ENCODE peak calls at places on chromosome 15, in five cellular contexts. One of them, this sample, is unnamed.

GRCh38 chr15:29570931-29571727 is 251.1 kb downstream of the TJP1 start:
- DNase-seq in mucosa of descending colon: peak; percentile 55
- DNase-seq in CD8-positive, alpha-beta T cell: no peak
- DNase-seq in mammary epithelial cell: peak; percentile 27
- DNase-seq in HFF-Myc: no peak
- DNase-seq in this sample: peak; percentile 13

GRCh38 chr15:88178631-88179030 is 77.9 kb downstream of the NTRK3 start:
- DNase-seq in mucosa of descending colon: no peak
- DNase-seq in CD8-positive, alpha-beta T cell: no peak
- DNase-seq in mammary epithelial cell: no peak
- DNase-seq in HFF-Myc: no peak
- DNase-seq in this sample: no peak

GRCh38 chr15:58229297-58229768 is 91.2 kb downstream of the AQP9 start:
- DNase-seq in mucosa of descending colon: no peak
- DNase-seq in CD8-positive, alpha-beta T cell: no peak
- DNase-seq in mammary epithelial cell: peak; percentile 56
- DNase-seq in HFF-Myc: no peak
- DNase-seq in this sample: no peak

GRCh38 chr15:67024322-67024997 is 40.9 kb upstream of the SMAD3 start:
- DNase-seq in mucosa of descending colon: peak; percentile 76
- DNase-seq in CD8-positive, alpha-beta T cell: no peak
- DNase-seq in mammary epithelial cell: peak; percentile 93
- DNase-seq in HFF-Myc: peak; percentile 94
- DNase-seq in this sample: peak; percentile 97

GRCh38 chr15:67373971-67374370 is 119.4 kb downstream of the IQCH start:
- DNase-seq in mucosa of descending colon: no peak
- DNase-seq in CD8-positive, alpha-beta T cell: no peak
- DNase-seq in mammary epithelial cell: no peak
- DNase-seq in HFF-Myc: no peak
- DNase-seq in this sample: no peak

GRCh38 chr15:74156678-74157411 is 16.7 kb upstream of the ISLR start:
- DNase-seq in mucosa of descending colon: no peak
- DNase-seq in CD8-positive, alpha-beta T cell: no peak
- DNase-seq in mammary epithelial cell: no peak
- DNase-seq in HFF-Myc: no peak
- DNase-seq in this sample: peak; percentile 47

GRCh38 chr15:79769081-79769481 is 127.7 kb downstream of the MTHFS start:
- DNase-seq in mucosa of descending colon: peak; percentile 3
- DNase-seq in CD8-positive, alpha-beta T cell: no peak
- DNase-seq in mammary epithelial cell: peak; percentile 26
- DNase-seq in HFF-Myc: no peak
- DNase-seq in this sample: peak; percentile 4

GRCh38 chr15:40941078-40941527 is 12.0 kb downstream of the DLL4 start:
- DNase-seq in mucosa of descending colon: no peak
- DNase-seq in CD8-positive, alpha-beta T cell: no peak
- DNase-seq in mammary epithelial cell: no peak
- DNase-seq in HFF-Myc: no peak
- DNase-seq in this sample: no peak

GRCh38 chr15:52180196-52180835 is 10.9 kb downstream of the GNB5 start:
- DNase-seq in mucosa of descending colon: peak; percentile 31
- DNase-seq in CD8-positive, alpha-beta T cell: peak; percentile 75
- DNase-seq in mammary epithelial cell: no peak
- DNase-seq in HFF-Myc: no peak
- DNase-seq in this sample: no peak

GRCh38 chr15:88331291-88331690 is 74.8 kb upstream of the NTRK3 start:
- DNase-seq in mucosa of descending colon: peak; percentile 31
- DNase-seq in CD8-positive, alpha-beta T cell: no peak
- DNase-seq in mammary epithelial cell: peak; percentile 21
- DNase-seq in HFF-Myc: peak; percentile 5
- DNase-seq in this sample: peak; percentile 31

GRCh38 chr15:25175789-25176615 is 221.2 kb downstream of the SNRPN start:
- DNase-seq in mucosa of descending colon: no peak
- DNase-seq in CD8-positive, alpha-beta T cell: peak; percentile 8
- DNase-seq in mammary epithelial cell: no peak
- DNase-seq in HFF-Myc: no peak
- DNase-seq in this sample: no peak

GRCh38 chr15:56759450-56759845 is 26.1 kb upstream of the ZNF280D start:
- DNase-seq in mucosa of descending colon: peak; percentile 42
- DNase-seq in CD8-positive, alpha-beta T cell: no peak
- DNase-seq in mammary epithelial cell: peak; percentile 91
- DNase-seq in HFF-Myc: peak; percentile 83
- DNase-seq in this sample: peak; percentile 93

GRCh38 chr15:76180321-76180720 is 120.5 kb downstream of the TMEM266 start:
- DNase-seq in mucosa of descending colon: no peak
- DNase-seq in CD8-positive, alpha-beta T cell: no peak
- DNase-seq in mammary epithelial cell: no peak
- DNase-seq in HFF-Myc: no peak
- DNase-seq in this sample: no peak

GRCh38 chr15:34753236-34753894 is 1.4 kb downstream of the GJD2 start:
- DNase-seq in mucosa of descending colon: peak; percentile 3
- DNase-seq in CD8-positive, alpha-beta T cell: no peak
- DNase-seq in mammary epithelial cell: peak; percentile 44
- DNase-seq in HFF-Myc: peak; percentile 40
- DNase-seq in this sample: peak; percentile 71

GRCh38 chr15:88908697-88909621 is 4.2 kb downstream of the MFGE8 start:
- DNase-seq in mucosa of descending colon: no peak
- DNase-seq in CD8-positive, alpha-beta T cell: no peak
- DNase-seq in mammary epithelial cell: no peak
- DNase-seq in HFF-Myc: no peak
- DNase-seq in this sample: peak; percentile 43

GRCh38 chr15:42056934-42057743 is 36.3 kb upstream of the PLA2G4E start:
- DNase-seq in mucosa of descending colon: peak; percentile 81
- DNase-seq in CD8-positive, alpha-beta T cell: peak; percentile 76
- DNase-seq in mammary epithelial cell: peak; percentile 100
- DNase-seq in HFF-Myc: no peak
- DNase-seq in this sample: peak; percentile 80

GRCh38 chr15:63915888-63916731 is 82.4 kb upstream of the HERC1 start:
- DNase-seq in mucosa of descending colon: no peak
- DNase-seq in CD8-positive, alpha-beta T cell: no peak
- DNase-seq in mammary epithelial cell: no peak
- DNase-seq in HFF-Myc: no peak
- DNase-seq in this sample: peak; percentile 49

GRCh38 chr15:51771773-51772172 is 20.4 kb downstream of the TMOD2 start:
- DNase-seq in mucosa of descending colon: no peak
- DNase-seq in CD8-positive, alpha-beta T cell: no peak
- DNase-seq in mammary epithelial cell: no peak
- DNase-seq in HFF-Myc: no peak
- DNase-seq in this sample: no peak

GRCh38 chr15:25176991-25177954 is 222.5 kb downstream of the SNRPN start:
- DNase-seq in mucosa of descending colon: no peak
- DNase-seq in CD8-positive, alpha-beta T cell: peak; percentile 9
- DNase-seq in mammary epithelial cell: no peak
- DNase-seq in HFF-Myc: no peak
- DNase-seq in this sample: no peak

GRCh38 chr15:66995257-66995656 is 70.1 kb upstream of the SMAD3 start:
- DNase-seq in mucosa of descending colon: no peak
- DNase-seq in CD8-positive, alpha-beta T cell: no peak
- DNase-seq in mammary epithelial cell: peak; percentile 65
- DNase-seq in HFF-Myc: no peak
- DNase-seq in this sample: peak; percentile 42

GRCh38 chr15:47185222-47185800 is 532.0 kb upstream of the SEMA6D start:
- DNase-seq in mucosa of descending colon: no peak
- DNase-seq in CD8-positive, alpha-beta T cell: no peak
- DNase-seq in mammary epithelial cell: no peak
- DNase-seq in HFF-Myc: no peak
- DNase-seq in this sample: no peak
- H3K4me3 ChIP-seq in mucosa of descending colon: no peak overlapping the region
- H3K4me3 ChIP-seq in CD8-positive, alpha-beta T cell: no peak overlapping the region
- H3K4me3 ChIP-seq in mammary epithelial cell: peak overlapping the region; percentile 4
- H3K4me3 ChIP-seq in HFF-Myc: peak overlapping the region; percentile 43
- H3K4me3 ChIP-seq in this sample: peak overlapping the region; percentile 34

GRCh38 chr15:53869044-53869805 is 109.0 kb upstream of the UNC13C start:
- DNase-seq in mucosa of descending colon: no peak
- DNase-seq in CD8-positive, alpha-beta T cell: no peak
- DNase-seq in mammary epithelial cell: no peak
- DNase-seq in HFF-Myc: no peak
- DNase-seq in this sample: no peak
- TF ChIP-seq CTCF in mucosa of descending colon: no peak
- TF ChIP-seq CTCF in CD8-positive, alpha-beta T cell: no peak
- TF ChIP-seq CTCF in mammary epithelial cell: peak; percentile 40
- TF ChIP-seq CTCF in HFF-Myc: peak; percentile 21
- TF ChIP-seq CTCF in this sample: no peak

DNA sequence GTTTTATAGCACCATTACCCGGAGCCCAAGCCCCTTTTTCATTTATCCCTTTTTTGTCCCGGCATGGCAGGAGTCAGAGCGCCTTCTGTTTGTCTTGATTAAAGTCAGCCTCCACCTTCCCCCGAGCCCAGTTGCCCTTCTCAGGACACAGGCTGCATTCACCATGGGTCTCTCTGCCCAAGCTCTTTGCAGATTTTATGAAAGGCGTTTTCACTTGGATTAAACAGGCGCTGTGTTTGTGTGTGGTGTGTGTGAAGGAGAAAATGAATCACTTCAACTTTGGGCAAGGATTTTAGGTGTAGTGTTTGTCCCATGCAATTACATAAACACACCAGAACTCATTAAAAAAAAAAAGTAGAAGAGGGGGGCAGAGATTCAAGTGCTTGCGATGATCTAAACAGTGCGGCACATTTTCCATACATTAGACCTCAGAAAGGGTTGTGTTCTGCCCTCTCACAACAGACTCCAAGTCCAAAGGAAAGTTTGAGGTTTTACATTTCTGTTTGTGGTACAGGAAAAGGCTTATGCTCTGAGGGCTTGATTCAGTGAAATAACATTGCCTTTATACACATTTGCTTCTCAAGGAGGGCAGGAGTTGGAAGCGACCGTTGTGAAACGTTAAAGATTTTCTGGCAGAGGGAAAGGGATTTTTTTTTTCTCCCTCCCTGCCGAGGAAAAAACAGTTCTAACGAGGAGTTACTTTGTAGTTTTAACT is 14.5 kb upstream of the IL16 start:
- DNase-seq in mucosa of descending colon: no peak
- DNase-seq in CD8-positive, alpha-beta T cell: no peak
- DNase-seq in mammary epithelial cell: no peak
- DNase-seq in HFF-Myc: no peak
- DNase-seq in this sample: no peak
- H3K4me3 ChIP-seq in mucosa of descending colon: no peak overlapping the region
- H3K4me3 ChIP-seq in CD8-positive, alpha-beta T cell: no peak overlapping the region
- H3K4me3 ChIP-seq in mammary epithelial cell: no peak overlapping the region
- H3K4me3 ChIP-seq in HFF-Myc: no peak overlapping the region
- H3K4me3 ChIP-seq in this sample: no peak overlapping the region

DNA sequence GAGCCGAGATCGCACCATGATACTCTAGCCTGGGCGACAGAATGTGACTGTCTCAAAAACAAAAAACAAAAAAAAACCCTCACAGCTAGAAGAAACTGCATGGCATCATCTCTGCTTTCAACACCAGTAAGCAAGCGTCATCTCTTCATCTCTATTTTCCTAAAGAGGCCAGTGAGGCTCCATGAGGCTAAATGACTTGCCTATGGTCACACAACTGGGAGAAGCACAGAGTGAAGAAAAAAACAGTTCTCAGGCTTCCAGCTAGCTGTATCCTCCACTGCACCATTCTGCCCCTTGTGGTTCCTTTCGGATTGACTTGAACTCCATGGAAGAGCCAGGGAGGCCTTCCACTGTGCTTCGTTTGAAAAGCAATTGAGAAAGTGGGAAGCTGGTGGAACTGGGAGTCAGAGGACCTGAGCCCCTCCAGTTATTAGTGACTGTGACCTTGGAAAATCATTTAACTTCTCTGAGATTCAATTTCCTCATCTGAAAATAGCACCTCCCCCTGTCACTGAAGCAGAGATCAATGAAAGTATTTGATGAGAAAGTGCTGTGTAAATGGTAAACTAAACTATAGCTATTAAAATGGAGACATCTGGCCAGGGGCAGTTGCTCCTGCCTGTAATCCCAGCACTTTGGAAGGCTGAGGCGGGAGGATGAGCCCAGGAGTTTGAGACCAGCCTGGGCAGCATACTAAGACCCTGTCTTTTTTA is 32.1 kb upstream of the DENND4A start:
- DNase-seq in mucosa of descending colon: peak; percentile 78
- DNase-seq in CD8-positive, alpha-beta T cell: no peak
- DNase-seq in mammary epithelial cell: peak; percentile 59
- DNase-seq in HFF-Myc: peak; percentile 47
- DNase-seq in this sample: peak; percentile 83
- TF ChIP-seq CTCF in mucosa of descending colon: peak; percentile 39
- TF ChIP-seq CTCF in CD8-positive, alpha-beta T cell: no peak
- TF ChIP-seq CTCF in mammary epithelial cell: peak; percentile 81
- TF ChIP-seq CTCF in HFF-Myc: peak; percentile 77
- TF ChIP-seq CTCF in this sample: peak; percentile 91

This sample was measured in fibroblast of pulmonary artery.